ENCODE peak calls at places on chromosome 14, in eight cellular contexts. O, J, Q, R, E, V, Z and N are unnamed samples. For H4K20me1, the result is how much of the 10 kb centered on the place peaks cover.

GRCh38 chr14:69152181-69152943 is 557 bp downstream of the DCAF5 start:
- DNase-seq in O (peak), J (peak), Q (no peak), R (peak), E (peak), V (peak), Z (peak), N (peak)

GRCh38 chr14:103734081-103734888 is 18.7 kb downstream of the ZFYVE21 start:
- DNase-seq in O (no peak), J (no peak), Q (no peak), R (no peak), E (no peak), V (no peak), Z (no peak), N (no peak)

GRCh38 chr14:106490442-106490841 is 964.1 kb downstream of the TMEM121 start:
- DNase-seq in O (no peak), J (no peak), Q (no peak), R (no peak), E (no peak), V (no peak), Z (no peak), N (no peak)

GRCh38 chr14:104085889-104086201 is 345 bp downstream of the ASPG start:
- DNase-seq in O (no peak), J (no peak), Q (no peak), R (peak), E (no peak), V (no peak), Z (peak), N (no peak)

GRCh38 chr14:57486767-57487379 is 6.8 kb downstream of the CCDC198 start:
- DNase-seq in O (peak), J (peak), Q (peak), R (peak), E (peak), V (peak), Z (peak), N (peak)

GRCh38 chr14:21384494-21384851 is 654 bp upstream of the SUPT16H start:
- DNase-seq in O (no peak), J (no peak), Q (no peak), R (no peak), E (no peak), V (peak), Z (no peak), N (no peak)

GRCh38 chr14:55136241-55136640 is 7.2 kb downstream of the LGALS3 start:
- DNase-seq in O (no peak), J (no peak), Q (no peak), R (no peak), E (no peak), V (no peak), Z (no peak), N (peak)

GRCh38 chr14:32531942-32532341 is 202.8 kb downstream of the AKAP6 start:
- DNase-seq in O (no peak), J (no peak), Q (no peak), R (no peak), E (no peak), V (no peak), Z (no peak), N (no peak)

GRCh38 chr14:96275182-96276112 is 19.4 kb downstream of the BDKRB1 start:
- DNase-seq in O (peak), J (peak), Q (peak), R (peak), E (peak), V (peak), Z (peak), N (peak)

GRCh38 chr14:23629831-23630396 is 6.2 kb upstream of the DHRS2 start:
- DNase-seq in O (no peak), J (peak), Q (no peak), R (no peak), E (no peak), V (no peak), Z (no peak), N (no peak)

GRCh38 chr14:59189281-59189821 is 884 bp downstream of the DAAM1 start:
- DNase-seq in O (peak), J (peak), Q (no peak), R (peak), E (peak), V (peak), Z (peak), N (peak)

GRCh38 chr14:92529895-92530294 is 16.3 kb downstream of the RIN3 start:
- DNase-seq in O (no peak), J (peak), Q (no peak), R (no peak), E (no peak), V (no peak), Z (no peak), N (no peak)

GRCh38 chr14:68780358-68781160 is 12.3 kb downstream of the ZFP36L1 start:
- DNase-seq in O (peak), J (peak), Q (no peak), R (no peak), E (peak), V (no peak), Z (no peak), N (peak)

GRCh38 chr14:55454264-55455151 is 14.1 kb upstream of the TBPL2 start:
- DNase-seq in O (peak), J (peak), Q (peak), R (no peak), E (no peak), V (no peak), Z (peak), N (peak)

GRCh38 chr14:44962573-44963528 is 861 bp downstream of the TOGARAM1 start:
- DNase-seq in O (peak), J (peak), Q (no peak), R (peak), E (peak), V (peak), Z (no peak), N (peak)

GRCh38 chr14:88005978-88006851 is 1.3 kb downstream of the GPR65 start:
- DNase-seq in O (no peak), J (no peak), Q (no peak), R (no peak), E (peak), V (no peak), Z (no peak), N (no peak)

GRCh38 chr14:93044601-93045000 is 71.1 kb downstream of the ITPK1 start:
- DNase-seq in O (no peak), J (no peak), Q (no peak), R (no peak), E (no peak), V (no peak), Z (no peak), N (no peak)

DNA sequence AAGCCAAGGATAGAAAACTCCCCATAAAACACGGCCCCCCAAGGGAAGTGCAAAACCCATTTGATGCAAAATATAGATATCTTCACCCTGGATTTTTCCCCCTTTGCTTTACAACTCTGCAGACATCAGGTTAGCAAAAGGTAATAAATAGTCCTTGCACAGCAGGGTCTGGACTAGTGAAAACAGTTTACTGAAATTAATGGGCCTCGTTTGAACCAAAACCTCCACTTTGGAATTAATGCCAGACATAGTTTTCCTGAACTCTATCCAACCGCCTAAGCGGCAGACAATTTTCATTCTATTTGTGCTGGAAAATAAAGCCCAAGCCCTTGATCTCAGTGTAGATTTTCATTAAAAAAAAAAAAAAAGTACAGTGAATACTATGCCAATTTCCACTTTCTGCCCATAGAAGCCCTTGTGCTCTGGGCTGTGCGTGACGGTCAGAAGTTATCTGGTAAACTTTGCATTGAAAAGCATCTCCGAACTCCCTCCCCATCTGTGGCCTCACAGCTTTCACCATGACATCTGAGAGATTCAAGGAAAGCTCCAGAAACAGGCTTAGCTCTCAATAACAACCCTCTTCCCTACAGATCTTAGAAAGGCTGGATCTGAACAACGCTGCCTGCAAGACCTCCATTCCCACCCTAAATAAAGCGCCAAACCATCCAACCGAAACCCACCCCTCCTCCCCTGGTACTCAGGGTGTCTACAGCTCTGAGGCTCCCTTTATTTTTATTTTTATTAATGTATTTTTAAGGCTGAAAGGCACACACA is 11.0 kb upstream of the IRF2BPL start:
- DNase-seq in O (no peak), J (no peak), Q (no peak), R (no peak), E (peak), V (no peak), Z (no peak), N (peak)
- TF ChIP-seq EZH2phosphoT487 in O (no peak), J (no peak), Q (no peak), R (no peak), E (no peak), V (no peak), Z (no peak), N (no peak)

GRCh38 chr14:64508215-64508776 is 3.7 kb downstream of the ZBTB1 start:
- DNase-seq in O (no peak), J (no peak), Q (no peak), R (no peak), E (peak), V (peak), Z (no peak), N (peak)
- H4K20me1 ChIP-seq in O (half or more), J (half or more), Q (under half), R (under half), E (under half), V (under half), Z (half or more), N (half or more)

GRCh38 chr14:99587463-99588278 is 16.3 kb downstream of the CCDC85C start:
- DNase-seq in O (no peak), J (no peak), Q (no peak), R (no peak), E (no peak), V (no peak), Z (no peak), N (no peak)
- H3K27ac ChIP-seq in O (no peak), J (no peak), Q (no peak), R (no peak), E (no peak), V (no peak), Z (peak), N (no peak)

DNA sequence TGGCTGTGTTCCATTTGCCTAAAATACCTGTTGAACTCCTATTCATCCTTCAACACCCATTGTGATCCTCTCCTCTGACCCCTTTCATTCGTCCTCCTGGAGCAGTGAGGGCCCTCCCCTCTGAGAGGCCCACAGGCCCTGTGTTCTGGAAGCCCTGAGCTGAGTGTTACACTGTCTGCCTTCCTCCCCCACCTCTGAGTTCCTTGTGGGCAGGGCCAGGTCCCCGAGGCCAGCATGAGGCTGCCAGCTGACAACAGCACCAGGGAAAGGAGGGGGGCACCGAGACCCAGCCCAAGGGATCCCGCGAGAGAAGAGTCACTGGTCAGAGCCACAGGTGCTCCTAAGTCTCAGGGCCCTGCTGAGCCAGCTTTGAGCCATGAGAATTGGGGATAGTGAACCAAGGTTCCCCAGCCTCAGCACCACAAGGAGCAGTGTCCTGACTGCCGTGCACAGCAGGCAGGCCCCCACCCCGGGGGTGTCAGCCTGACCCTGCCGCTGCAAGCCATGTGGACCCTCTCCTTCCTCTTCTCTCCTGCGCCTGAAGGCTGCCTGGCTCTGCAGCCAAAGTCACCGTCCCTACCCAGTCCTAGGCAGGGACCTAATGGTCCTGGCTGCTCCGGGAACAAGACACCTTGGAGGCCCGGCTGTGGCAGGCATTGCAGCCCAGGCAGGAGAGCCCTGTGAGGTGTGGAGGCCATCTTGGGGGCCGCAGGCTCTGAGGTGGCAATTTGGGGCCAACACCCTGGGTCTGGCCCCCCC is 52.5 kb downstream of the BEGAIN start:
- DNase-seq in O (peak), J (no peak), Q (no peak), R (no peak), E (no peak), V (no peak), Z (peak), N (no peak)
- TF ChIP-seq EZH2phosphoT487 in O (no peak), J (no peak), Q (no peak), R (no peak), E (no peak), V (no peak), Z (no peak), N (no peak)

GRCh38 chr14:70934502-70935134 is 27.4 kb downstream of the PCNX1 start:
- DNase-seq in O (no peak), J (no peak), Q (no peak), R (no peak), E (no peak), V (peak), Z (no peak), N (peak)

GRCh38 chr14:70934084-70934483 is 26.8 kb downstream of the PCNX1 start:
- DNase-seq in O (no peak), J (no peak), Q (no peak), R (no peak), E (no peak), V (no peak), Z (no peak), N (peak)

GRCh38 chr14:70926187-70926830 is 19.1 kb downstream of the PCNX1 start:
- DNase-seq in O (no peak), J (no peak), Q (no peak), R (no peak), E (no peak), V (no peak), Z (no peak), N (no peak)

GRCh38 chr14:70935135-70935534 is 27.9 kb downstream of the PCNX1 start:
- DNase-seq in O (no peak), J (no peak), Q (no peak), R (no peak), E (no peak), V (no peak), Z (no peak), N (no peak)

DNA sequence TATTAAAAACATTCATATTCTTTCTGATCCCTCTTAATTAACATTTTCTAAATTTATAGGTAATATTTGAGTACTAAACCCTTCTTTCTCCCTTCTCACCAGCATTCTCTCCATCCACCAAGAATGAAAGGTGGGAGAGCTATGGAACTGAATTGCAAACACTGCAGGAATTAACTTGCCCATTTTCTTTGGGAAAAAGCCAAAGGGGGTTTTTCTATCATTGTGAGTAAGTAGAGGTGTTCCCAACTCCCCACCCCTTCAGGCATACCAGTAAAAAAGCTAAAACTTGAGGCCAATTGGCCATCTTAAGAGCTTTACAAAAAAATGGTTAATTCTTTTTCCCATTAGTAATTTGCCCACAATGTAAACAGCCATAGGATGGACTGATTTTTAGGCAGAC is 23.7 kb downstream of the PCNX1 start:
- DNase-seq in O (no peak), J (no peak), Q (no peak), R (no peak), E (no peak), V (no peak), Z (no peak), N (no peak)
- H4K20me1 ChIP-seq in O (half or more), J (under half), Q (under half), R (under half), E (under half), V (under half), Z (half or more), N (under half)

DNA sequence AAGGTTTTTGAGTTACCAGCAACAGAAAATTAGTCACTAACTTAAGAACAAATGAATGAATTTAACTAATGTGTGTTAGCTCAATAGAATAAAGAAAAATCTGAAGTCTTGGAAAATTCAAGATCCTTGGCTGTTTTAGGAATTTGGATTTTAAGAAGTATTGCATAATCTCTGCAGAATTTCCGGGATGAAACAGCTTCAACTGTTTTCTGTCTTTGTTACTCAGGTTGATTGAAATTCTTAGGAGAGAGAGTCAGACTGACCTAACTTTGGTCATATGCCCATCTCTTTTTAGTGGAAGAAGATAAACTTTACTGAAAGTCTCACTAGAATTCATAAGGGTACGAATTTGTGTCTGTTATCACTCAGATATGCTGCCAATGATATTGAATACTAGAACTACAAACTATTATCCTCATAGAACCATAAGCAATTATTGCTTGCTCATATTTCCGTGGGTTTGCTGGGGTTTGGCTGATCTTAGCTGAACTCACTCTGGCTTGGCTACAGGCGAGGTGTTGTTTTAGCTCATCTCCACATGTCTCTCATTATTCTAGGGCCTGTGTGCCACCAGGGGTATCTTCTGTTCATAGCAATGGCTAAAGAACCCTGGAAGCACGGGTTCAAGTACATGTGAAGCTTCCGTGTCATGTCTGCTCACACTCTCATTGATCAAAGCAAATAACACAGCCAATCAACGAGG is 257.4 kb upstream of the NOVA1 start:
- DNase-seq in O (no peak), J (peak), Q (no peak), R (no peak), E (no peak), V (no peak), Z (no peak), N (peak)
- H3K27ac ChIP-seq in O (no peak), J (no peak), Q (no peak), R (no peak), E (no peak), V (no peak), Z (no peak), N (peak)

GRCh38 chr14:99524804-99525698 is 43.8 kb downstream of the CCNK start:
- DNase-seq in O (peak), J (peak), Q (no peak), R (peak), E (peak), V (no peak), Z (peak), N (peak)
- TF ChIP-seq EZH2phosphoT487 in O (no peak), J (no peak), Q (no peak), R (no peak), E (no peak), V (no peak), Z (no peak), N (no peak)

DNA sequence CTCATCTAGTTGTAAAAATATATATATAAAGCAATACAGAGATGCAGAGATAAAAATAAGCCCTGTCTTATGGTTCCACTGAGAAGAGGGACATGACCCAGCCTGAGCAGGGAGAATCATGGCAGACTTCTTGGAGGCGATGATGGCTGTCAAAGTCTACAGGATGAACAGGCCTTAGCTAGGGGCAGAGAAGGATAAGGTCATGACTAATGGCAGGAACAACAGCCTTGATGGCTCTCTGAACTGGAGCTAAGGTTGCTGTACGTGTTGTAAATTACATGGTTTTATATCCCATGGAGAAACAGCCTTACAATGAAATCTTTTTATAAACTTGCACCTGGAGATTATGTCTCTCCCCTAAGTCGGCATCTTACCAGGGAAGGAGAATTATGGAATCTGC is 32.4 kb downstream of the FOXN3 start:
- DNase-seq in O (no peak), J (no peak), Q (no peak), R (no peak), E (no peak), V (no peak), Z (no peak), N (no peak)
- H4K20me1 ChIP-seq in O (under half), J (under half), Q (under half), R (half or more), E (under half), V (under half), Z (under half), N (under half)